ENCODE peak calls at places on chromosomes 3 and 15, in six cellular contexts. Z is GM13977, V is heart right ventricle, E is epithelial cell of proximal tubule, P is hypothalamus, B is AG04449. Y is an unnamed sample.
A peak's percentile ranks its signal among the peaks of the same experiment; 100 is the strongest.

GRCh38 chr3:159187706-159188105 is 385.9 kb downstream of the MFSD1 start:
- DNase-seq in Z (no peak), V (no peak), E (no peak), P (no peak), B (no peak), Y (no peak)

GRCh38 chr15:64905941-64906340 is 5.8 kb upstream of the ANKDD1A start:
- DNase-seq in Z (no peak), V (no peak), E (no peak), P (no peak), B (no peak), Y (no peak)

GRCh38 chr3:10558726-10559125 is 53.3 kb upstream of the ATP2B2 start:
- DNase-seq in Z (no peak), V (no peak), E (no peak), P (no peak), B (no peak), Y (no peak)

GRCh38 chr3:55624238-55624637 is 137.1 kb upstream of the WNT5A start:
- DNase-seq in Z (no peak), V (no peak), E (no peak), P (peak; percentile 13), B (no peak), Y (no peak)

GRCh38 chr15:89206908-89207331 is 14.5 kb downstream of the RLBP1 start:
- DNase-seq in Z (peak; percentile 86), V (peak; percentile 75), E (no peak), P (peak; percentile 69), B (no peak), Y (no peak)

GRCh38 chr3:128329491-128330300 is 137.0 kb downstream of the DNAJB8 start:
- DNase-seq in Z (no peak), V (no peak), E (no peak), P (no peak), B (no peak), Y (no peak)

GRCh38 chr15:75309711-75310110 is 26.2 kb upstream of the COMMD4 start:
- DNase-seq in Z (no peak), V (no peak), E (no peak), P (no peak), B (no peak), Y (no peak)

GRCh38 chr3:167684389-167684993 is 30.7 kb upstream of the WDR49 start:
- DNase-seq in Z (peak; percentile 13), V (no peak), E (peak; percentile 18), P (no peak), B (peak; percentile 2), Y (peak; percentile 14)

GRCh38 chr3:66350601-66351000 is 129.8 kb downstream of the SLC25A26 start:
- DNase-seq in Z (no peak), V (no peak), E (no peak), P (no peak), B (no peak), Y (no peak)

GRCh38 chr3:13057641-13058040 is 15.6 kb downstream of the IQSEC1 start:
- DNase-seq in Z (no peak), V (no peak), E (no peak), P (no peak), B (no peak), Y (no peak)

Y was measured in AG09309.